ENCODE peak calls at places on chromosomes 12 and 14, in five cellular contexts. N is H1, G is H9, B is neuronal stem cell, F is mesenchymal stem cell. M is an unnamed sample.
A peak's percentile ranks its signal among the peaks of the same experiment; 100 is the strongest.

GRCh38 chr12:52235822-52236291 is 2.8 kb downstream of the KRT7 start:
- DNase-seq in G (no peak), B (no peak), N (no peak), F (no peak), M (no peak)

GRCh38 chr12:54306925-54307731 is 6.3 kb upstream of the NFE2 start:
- DNase-seq in F (no peak), B (no peak), N (no peak), G (peak; percentile 64), M (no peak)

GRCh38 chr14:75188520-75189267 is 12.3 kb upstream of the TMED10 start:
- DNase-seq in B (no peak), N (no peak), F (no peak), G (no peak), M (peak; percentile 83)

GRCh38 chr12:118060301-118061010 is 523 bp downstream of the WSB2 start:
- DNase-seq in N (peak; percentile 51), F (peak; percentile 64), B (no peak), G (peak; percentile 34), M (no peak)

GRCh38 chr12:2198088-2198501 is 145.3 kb downstream of the CACNA1C start:
- DNase-seq in N (peak; percentile 72), B (peak; percentile 33), F (peak; percentile 64), G (peak; percentile 95), M (peak; percentile 61)

GRCh38 chr12:38662851-38663250 is 242.5 kb downstream of the CPNE8 start:
- DNase-seq in F (no peak), G (no peak), N (no peak), B (no peak), M (no peak)

GRCh38 chr12:6647083-6647604 is at the start of gene ACRBP:
- DNase-seq in B (peak; percentile 50), N (peak; percentile 86), G (peak; percentile 86), F (peak; percentile 34), M (peak; percentile 90)

GRCh38 chr12:104720346-104721064 is 237.6 kb downstream of the SLC41A2 start:
- DNase-seq in G (no peak), B (no peak), N (no peak), F (peak; percentile 32), M (no peak)

GRCh38 chr14:25097120-25097519 is 47.2 kb upstream of the STXBP6 start:
- DNase-seq in B (no peak), G (no peak), F (no peak), N (no peak), M (no peak)

GRCh38 chr12:124091835-124092234 is 118.8 kb downstream of the ZNF664 start:
- DNase-seq in B (no peak), G (no peak), N (no peak), F (no peak), M (no peak)

GRCh38 chr14:67963960-67964359 is 144.4 kb downstream of the RAD51B start:
- DNase-seq in B (no peak), F (no peak), N (no peak), G (no peak), M (no peak)

GRCh38 chr14:52015411-52016030 is 26.2 kb downstream of the RTRAF start:
- DNase-seq in F (no peak), B (no peak), G (peak; percentile 67), N (peak; percentile 61), M (peak; percentile 43)

GRCh38 chr12:47768323-47768811 is 4.7 kb upstream of the SLC48A1 start:
- DNase-seq in B (no peak), G (no peak), F (no peak), N (no peak), M (peak; percentile 68)
- H3K4me2 ChIP-seq in B (no peak overlapping the region), G (peak overlapping the region; percentile 27), F (peak overlapping the region; percentile 29), N (no peak overlapping the region), M (peak overlapping the region; percentile 35)

GRCh38 chr12:49294086-49294803 is 702 bp upstream of the PRPH start:
- DNase-seq in G (no peak), N (no peak), B (no peak), F (no peak), M (no peak)
- H2BK12ac ChIP-seq in G (no peak overlapping the region), N (peak overlapping the region; percentile 12), B (peak overlapping the region; percentile 60), F (no peak overlapping the region), M (no peak overlapping the region)

DNA sequence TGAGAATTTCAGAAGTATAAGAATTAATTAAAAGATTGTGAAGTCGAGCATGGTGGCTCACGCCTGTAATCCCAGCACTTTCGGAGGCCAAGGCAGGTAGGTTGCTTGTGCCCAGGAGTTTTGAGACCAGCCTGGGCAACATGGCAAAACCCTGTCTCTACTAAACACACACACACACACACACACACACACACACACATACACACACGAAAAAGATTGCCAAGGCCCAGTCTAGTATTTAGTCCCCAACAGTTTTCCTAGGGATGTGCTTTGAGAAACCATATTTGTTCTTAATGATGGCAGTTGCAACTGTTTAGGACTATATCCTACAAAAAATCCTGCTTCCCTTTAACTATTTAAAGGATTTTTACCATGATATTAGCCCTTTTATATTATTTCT is 6.0 kb downstream of the TBK1 start:
- DNase-seq in N (no peak), G (no peak), B (no peak), F (no peak), M (no peak)
- H3K4me2 ChIP-seq in N (no peak overlapping the region), G (no peak overlapping the region), B (no peak overlapping the region), F (no peak overlapping the region), M (no peak overlapping the region)

GRCh38 chr12:91889970-91890369 is 255.7 kb downstream of the BTG1 start:
- DNase-seq in N (no peak), F (no peak), G (no peak), B (no peak), M (no peak)

GRCh38 chr12:91890742-91891141 is 254.9 kb downstream of the BTG1 start:
- DNase-seq in N (no peak), F (no peak), G (no peak), B (no peak), M (peak; percentile 15)

GRCh38 chr12:91885851-91886250 is 259.8 kb downstream of the BTG1 start:
- DNase-seq in G (no peak), B (no peak), F (no peak), N (no peak), M (peak; percentile 26)

GRCh38 chr12:91887957-91888356 is 257.7 kb downstream of the BTG1 start:
- DNase-seq in B (no peak), N (no peak), F (no peak), G (no peak), M (no peak)

GRCh38 chr12:91889059-91889458 is 256.6 kb downstream of the BTG1 start:
- DNase-seq in F (no peak), B (no peak), N (no peak), G (no peak), M (peak; percentile 19)
- H2BK12ac ChIP-seq in F (no peak overlapping the region), B (no peak overlapping the region), N (no peak overlapping the region), G (no peak overlapping the region), M (no peak overlapping the region)